ENCODE peak calls at places on chromosomes 2 and 18, in eight cellular contexts. D is GM13977; Z is ascending aorta; X is neural crest cell; F is esophagus squamous epithelium; B is activated CD8-positive, alpha-beta T cell treated with anti-CD3 and anti-CD28 coated beads for 36 hours; S is neural progenitor cell; Y is BJ. E is an unnamed sample.

GRCh38 chr2:46135936-46136335 is 161.3 kb upstream of the EPAS1 start:
- DNase-seq in D (no peak), Z (peak; percentile 84), X (no peak), F (no peak), B (no peak), S (no peak), Y (no peak), E (no peak)

GRCh38 chr18:27769152-27769551 is 407.8 kb downstream of the CDH2 start:
- DNase-seq in D (no peak), Z (no peak), X (no peak), F (no peak), B (no peak), S (no peak), Y (no peak), E (no peak)

GRCh38 chr18:36455931-36456330 is 158.4 kb downstream of the FHOD3 start:
- DNase-seq in D (no peak), Z (no peak), X (no peak), F (no peak), B (no peak), S (no peak), Y (no peak), E (no peak)

GRCh38 chr18:79200546-79201268 is 131.5 kb downstream of the ATP9B start:
- DNase-seq in D (no peak), Z (no peak), X (no peak), F (peak; percentile 71), B (peak; percentile 26), S (peak; percentile 41), Y (no peak), E (peak; percentile 27)

GRCh38 chr2:162091325-162092007 is 17.5 kb upstream of the DPP4 start:
- DNase-seq in D (no peak), Z (no peak), X (no peak), F (no peak), B (peak; percentile 34), S (no peak), Y (no peak), E (no peak)

GRCh38 chr2:219002395-219003266 is 9.4 kb upstream of the CRYBA2 start:
- DNase-seq in D (no peak), Z (no peak), X (peak; percentile 53), F (no peak), B (peak; percentile 77), S (peak; percentile 90), Y (no peak), E (peak; percentile 78)

GRCh38 chr2:107136749-107137148 is 250.8 kb upstream of the ST6GAL2 start:
- DNase-seq in D (no peak), Z (no peak), X (no peak), F (no peak), B (no peak), S (no peak), Y (no peak), E (no peak)

GRCh38 chr2:55133467-55134315 is 83.4 kb upstream of the RTN4 start:
- DNase-seq in D (peak; percentile 79), Z (peak; percentile 83), X (no peak), F (no peak), B (peak; percentile 70), S (peak; percentile 38), Y (no peak), E (no peak)

GRCh38 chr2:237229905-237230304 is 144.2 kb downstream of the COPS8 start:
- DNase-seq in D (no peak), Z (no peak), X (no peak), F (no peak), B (no peak), S (no peak), Y (no peak), E (no peak)

GRCh38 chr18:21167641-21168372 is 56.2 kb upstream of the ROCK1 start:
- DNase-seq in D (no peak), Z (no peak), X (no peak), F (no peak), B (no peak), S (peak; percentile 35), Y (no peak), E (peak; percentile 66)

GRCh38 chr18:21168880-21169279 is 57.3 kb upstream of the ROCK1 start:
- DNase-seq in D (no peak), Z (no peak), X (no peak), F (no peak), B (no peak), S (no peak), Y (no peak), E (no peak)

GRCh38 chr18:21162786-21163185 is 51.2 kb upstream of the ROCK1 start:
- DNase-seq in D (no peak), Z (no peak), X (no peak), F (no peak), B (no peak), S (no peak), Y (no peak), E (no peak)

GRCh38 chr18:21163647-21164625 is 52.3 kb upstream of the ROCK1 start:
- DNase-seq in D (no peak), Z (no peak), X (no peak), F (no peak), B (no peak), S (no peak), Y (peak; percentile 79), E (no peak)

DNA sequence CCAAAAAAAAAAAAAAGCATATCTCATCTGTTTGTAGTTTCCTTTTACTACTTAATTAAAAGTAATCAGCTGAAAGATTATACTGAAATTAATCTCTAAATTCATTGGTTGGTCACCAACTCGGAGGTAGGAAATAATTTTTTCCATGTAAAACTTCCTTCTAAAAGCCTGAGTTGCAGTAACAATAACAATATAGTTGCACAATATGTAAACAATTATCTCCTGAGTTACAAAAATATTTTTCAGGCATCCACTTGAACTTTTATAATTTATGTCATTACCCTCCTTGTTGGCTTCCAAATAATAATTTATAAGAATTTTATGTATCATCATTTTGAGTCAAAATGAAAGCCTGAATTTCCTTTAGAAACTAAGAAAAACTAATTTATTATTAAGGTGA is 53.1 kb upstream of the ROCK1 start:
- DNase-seq in D (no peak), Z (no peak), X (no peak), F (no peak), B (no peak), S (no peak), Y (no peak), E (no peak)
- TF ChIP-seq CTCF in D (no peak), Z (no peak), X (no peak), F (no peak), B (no peak), S (no peak), Y (no peak), E (no peak)

GRCh38 chr2:74507145-74507925 is at the start of gene PCGF1:
- DNase-seq in D (peak; percentile 97), Z (peak; percentile 99), X (peak; percentile 97), F (peak; percentile 89), B (peak; percentile 100), S (peak; percentile 99), Y (peak; percentile 91), E (peak; percentile 94)
- TF ChIP-seq CTCF in D (peak; percentile 68), Z (peak; percentile 27), X (peak; percentile 61), F (peak; percentile 18), B (peak; percentile 50), S (peak; percentile 51), Y (peak; percentile 57), E (peak; percentile 65)

DNA sequence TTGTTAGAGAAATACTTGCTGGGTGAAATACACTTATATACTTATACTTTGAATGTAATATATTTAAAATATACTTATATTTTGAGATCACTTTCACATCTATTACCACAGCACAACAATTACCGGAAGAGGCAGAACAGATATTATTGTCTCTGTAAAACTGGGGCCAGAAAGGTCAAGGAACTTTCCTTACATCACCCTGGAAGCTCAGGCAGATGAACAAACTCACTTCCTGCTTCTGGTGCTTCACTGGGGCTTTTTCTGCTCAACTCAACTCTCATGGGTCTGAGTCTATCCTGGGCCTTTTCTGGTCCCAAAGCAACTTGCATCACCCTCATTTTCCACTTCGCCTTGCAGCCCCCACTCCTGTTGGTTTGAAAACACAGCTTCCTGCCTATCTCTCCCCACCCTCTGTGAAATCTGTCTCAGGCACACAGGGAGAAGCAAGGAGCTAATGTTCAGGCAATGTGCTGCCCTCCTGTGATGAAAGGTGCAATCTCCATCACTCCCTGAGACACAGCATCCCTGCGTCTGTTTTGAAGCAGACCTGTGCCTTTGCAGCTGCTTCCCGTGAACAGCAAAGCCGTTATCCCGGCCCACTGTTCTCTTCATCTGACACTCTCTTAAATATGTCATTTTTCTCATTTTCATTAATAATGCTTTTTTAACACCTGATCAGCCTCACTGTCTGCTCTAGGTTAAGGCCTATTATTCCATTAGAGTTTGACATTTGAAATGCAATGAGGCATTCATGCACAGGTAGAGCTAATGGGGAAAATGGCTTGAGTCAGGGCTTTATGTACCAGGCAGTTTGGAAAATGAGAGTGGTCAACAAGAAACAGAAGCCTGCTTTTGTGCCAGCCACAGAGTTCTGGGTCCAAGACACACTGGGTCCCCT is 251.9 kb upstream of the CHAC2 start:
- DNase-seq in D (no peak), Z (no peak), X (no peak), F (no peak), B (no peak), S (peak; percentile 39), Y (no peak), E (no peak)
- TF ChIP-seq CTCF in D (no peak), Z (no peak), X (no peak), F (no peak), B (no peak), S (peak; percentile 38), Y (no peak), E (peak; percentile 14)

GRCh38 chr18:48296581-48296980 is 112.6 kb downstream of the ZBTB7C start:
- DNase-seq in D (no peak), Z (peak; percentile 56), X (no peak), F (no peak), B (no peak), S (no peak), Y (no peak), E (no peak)

GRCh38 chr18:48297139-48297538 is 112.0 kb downstream of the ZBTB7C start:
- DNase-seq in D (no peak), Z (peak; percentile 24), X (no peak), F (no peak), B (no peak), S (no peak), Y (no peak), E (no peak)

GRCh38 chr18:48294894-48295585 is 114.1 kb downstream of the ZBTB7C start:
- DNase-seq in D (no peak), Z (peak; percentile 52), X (no peak), F (no peak), B (no peak), S (no peak), Y (no peak), E (no peak)

GRCh38 chr18:48293954-48294893 is 115.0 kb downstream of the ZBTB7C start:
- DNase-seq in D (no peak), Z (peak; percentile 63), X (no peak), F (no peak), B (no peak), S (no peak), Y (no peak), E (no peak)

GRCh38 chr18:48295586-48296311 is 113.4 kb downstream of the ZBTB7C start:
- DNase-seq in D (no peak), Z (peak; percentile 60), X (no peak), F (no peak), B (no peak), S (peak; percentile 73), Y (no peak), E (no peak)
- TF ChIP-seq CTCF in D (peak; percentile 11), Z (peak; percentile 32), X (peak; percentile 38), F (no peak), B (no peak), S (peak; percentile 58), Y (peak; percentile 29), E (peak; percentile 28)

E was measured in progenitor cell of endocrine pancreas.